ENCODE peak calls at places on chromosomes 12 and 14, in four cellular contexts. F is GM23248, Q is upper lobe of left lung, L is body of pancreas. K is an unnamed sample. For H3K27me3, the result is how much of the 10 kb centered on the place peaks cover.

GRCh38 chr14:100539319-100539645 is 47.9 kb downstream of the BEGAIN start:
- DNase-seq in Q (no peak), F (no peak), L (peak), K (no peak)

GRCh38 chr14:32003585-32003984 is 73.5 kb upstream of the ARHGAP5 start:
- DNase-seq in L (no peak), Q (no peak), F (no peak), K (no peak)

GRCh38 chr14:99899578-99900178 is 106.5 kb downstream of the EML1 start:
- DNase-seq in Q (no peak), L (no peak), F (peak), K (peak)

GRCh38 chr12:111085100-111085499 is 164.7 kb upstream of the MYL2 start:
- DNase-seq in L (no peak), Q (no peak), F (no peak), K (no peak)

GRCh38 chr12:89319111-89319510 is 33.2 kb downstream of the DUSP6 start:
- DNase-seq in F (peak), L (peak), Q (no peak), K (no peak)

GRCh38 chr12:49019435-49020317 is 1.1 kb upstream of the PRKAG1 start:
- DNase-seq in F (peak), L (peak), Q (no peak), K (peak)

GRCh38 chr12:38886064-38886463 is 19.3 kb downstream of the CPNE8 start:
- DNase-seq in Q (no peak), F (peak), L (peak), K (no peak)

GRCh38 chr12:1469063-1469462 is 125.3 kb downstream of the FBXL14 start:
- DNase-seq in L (no peak), Q (no peak), F (no peak), K (no peak)

GRCh38 chr12:3728686-3729085 is 24.2 kb downstream of the CRACR2A start:
- DNase-seq in F (no peak), L (no peak), Q (peak), K (no peak)

GRCh38 chr14:58535084-58535483 is 102.7 kb upstream of the DACT1 start:
- DNase-seq in F (peak), Q (no peak), L (no peak), K (peak)

GRCh38 chr14:68633131-68633991 is 159.5 kb downstream of the ZFP36L1 start:
- DNase-seq in F (no peak), Q (no peak), L (no peak), K (no peak)

GRCh38 chr12:106178582-106178981 is 39.8 kb upstream of the NUAK1 start:
- DNase-seq in Q (no peak), L (no peak), F (no peak), K (peak)

GRCh38 chr12:164207-164606 is 49.8 kb downstream of the SLC6A12 start:
- DNase-seq in L (no peak), Q (peak), F (no peak), K (no peak)

GRCh38 chr12:11882301-11883019 is 188.3 kb upstream of the BCL2L14 start:
- DNase-seq in F (no peak), Q (no peak), L (no peak), K (no peak)

GRCh38 chr14:35088514-35088913 is 33.3 kb downstream of the PPP2R3C start:
- DNase-seq in F (no peak), L (no peak), Q (no peak), K (no peak)

GRCh38 chr14:104196461-104197180 is 58.2 kb downstream of the KIF26A start:
- DNase-seq in L (no peak), Q (no peak), F (no peak), K (no peak)

GRCh38 chr14:35944847-35945246 is 118.7 kb downstream of the BRMS1L start:
- DNase-seq in L (no peak), Q (no peak), F (no peak), K (no peak)

GRCh38 chr14:42563313-42563712 is 956.6 kb downstream of the LRFN5 start:
- DNase-seq in Q (no peak), F (no peak), L (no peak), K (no peak)

GRCh38 chr12:64673490-64674169 is 63.3 kb downstream of the RASSF3 start:
- DNase-seq in F (no peak), L (no peak), Q (no peak), K (peak)

GRCh38 chr12:109553471-109553870 is 19.8 kb downstream of the MMAB start:
- DNase-seq in F (peak), Q (no peak), L (no peak), K (no peak)

GRCh38 chr14:90054803-90055202 is 7.0 kb upstream of the KCNK13 start:
- DNase-seq in Q (no peak), L (no peak), F (no peak), K (no peak)

GRCh38 chr14:88765130-88765529 is 27.6 kb downstream of the EML5 start:
- DNase-seq in F (peak), Q (no peak), L (no peak), K (no peak)

GRCh38 chr12:12583510-12583909 is 20.8 kb upstream of the DUSP16 start:
- DNase-seq in L (no peak), F (no peak), Q (no peak), K (no peak)

GRCh38 chr12:71610036-71610795 is 53.4 kb downstream of the ZFC3H1 start:
- DNase-seq in L (no peak), Q (no peak), F (no peak), K (no peak)

DNA sequence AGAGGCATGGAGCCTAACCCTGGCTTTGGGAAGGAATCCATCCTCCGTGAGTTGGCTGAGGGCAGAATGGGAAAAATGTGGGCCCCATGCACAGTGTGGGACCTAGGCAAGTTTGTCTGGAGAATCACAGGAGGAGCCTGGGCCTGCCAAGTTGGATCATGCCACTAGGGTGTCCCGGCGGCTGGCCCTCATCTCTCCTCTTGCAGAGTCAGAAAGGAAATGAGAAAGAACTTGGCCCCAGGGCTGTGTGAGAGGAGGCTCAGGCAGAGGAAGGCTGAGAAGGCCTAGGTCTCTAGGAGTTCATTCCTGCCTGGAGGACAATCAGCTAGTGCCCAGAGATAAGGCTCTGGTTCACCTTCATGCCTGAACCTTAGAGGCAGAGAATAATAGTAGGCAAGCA is 2.5 kb upstream of the ESRRB start:
- DNase-seq in L (no peak), F (no peak), Q (no peak), K (no peak)
- H3K27me3 ChIP-seq in L (under half), F (under half), Q (under half), K (half or more)

DNA sequence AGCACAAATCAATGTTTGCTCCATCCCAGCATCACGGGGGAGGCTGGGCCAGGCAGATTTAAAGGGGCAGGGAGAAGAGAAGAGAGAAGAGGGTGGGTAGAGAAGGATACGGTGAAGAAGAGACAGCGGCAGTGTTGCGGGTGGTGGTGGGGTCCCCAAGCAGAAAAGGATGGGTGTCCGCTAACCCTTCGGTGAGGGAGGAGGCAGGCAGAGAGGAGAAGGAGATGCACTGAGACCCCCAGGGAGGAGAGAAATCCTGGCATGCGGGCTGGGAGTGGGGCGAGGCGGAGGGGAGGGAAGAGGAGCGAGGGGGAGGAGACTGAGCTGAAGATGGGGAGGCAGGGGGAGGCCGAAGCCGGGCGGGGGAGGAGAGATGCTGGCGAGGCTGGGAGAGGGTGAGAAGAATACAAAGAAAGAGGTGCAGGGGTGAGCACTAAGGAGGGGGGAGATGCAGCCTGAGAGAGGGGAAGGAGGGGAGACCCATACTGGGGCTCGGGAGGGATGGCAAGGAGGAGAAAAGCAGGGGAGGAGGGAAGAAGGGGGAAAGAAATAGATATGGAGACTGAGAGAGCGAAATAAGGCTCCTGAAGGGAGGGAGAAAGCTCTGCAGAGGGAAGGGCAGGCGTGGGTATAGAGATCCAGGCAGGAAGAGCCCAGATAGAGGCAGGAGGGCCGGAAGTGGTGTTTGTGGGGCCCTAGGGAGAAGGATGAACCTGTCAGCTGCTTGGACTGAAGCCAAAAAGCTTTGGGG is at the start of gene JPH4:
- DNase-seq in Q (no peak), F (no peak), L (no peak), K (no peak)
- H3K27me3 ChIP-seq in Q (under half), F (under half), L (under half), K (half or more)

GRCh38 chr14:61514927-61515326 is 180.4 kb upstream of the HIF1A start:
- DNase-seq in Q (no peak), F (no peak), L (no peak), K (no peak)
- H3K27me3 ChIP-seq in Q (under half), F (under half), L (under half), K (under half)

DNA sequence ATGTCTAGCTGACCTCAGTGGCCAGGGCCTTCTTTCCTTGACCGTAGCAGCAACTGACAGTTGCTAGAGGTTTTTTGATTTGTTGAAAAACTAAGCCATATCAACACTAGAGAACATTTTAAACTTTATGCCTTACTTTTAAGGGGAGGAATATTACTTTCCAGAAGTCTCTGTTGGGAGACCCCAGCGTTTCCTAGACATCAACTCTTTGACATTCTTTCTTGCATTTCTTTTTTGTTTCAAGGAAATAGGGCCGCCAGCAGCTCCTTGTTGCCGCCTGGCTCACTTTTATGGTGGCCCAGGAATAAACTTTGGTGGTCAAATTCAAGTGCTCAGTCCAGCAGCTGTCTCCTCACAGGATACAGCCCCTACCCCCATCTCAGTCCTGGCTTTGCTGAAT is 2.5 kb upstream of the HOXC11 start:
- DNase-seq in L (no peak), Q (no peak), F (no peak), K (no peak)
- H3K27me3 ChIP-seq in L (half or more), Q (under half), F (half or more), K (half or more)

GRCh38 chr12:114411081-114411836 is 5.3 kb upstream of the TBX5 start:
- DNase-seq in Q (no peak), F (peak), L (no peak), K (no peak)
- H3K27me3 ChIP-seq in Q (under half), F (under half), L (under half), K (half or more)

K was measured in cardiac muscle cell.